ENCODE peak calls at places on chromosomes 3 and 15, in five cellular contexts. D is activated CD8-positive, alpha-beta T cell treated with anti-CD3 and anti-CD28 coated beads for 36 hours; S is mucosa of gallbladder; E is colonic mucosa; T is activated T-helper 1 cell treated with anti-CD3 and anti-CD28 coated beads, Interleukin-12 subunit alpha, Interleukin-12 subunit beta, Interleukin-2, Interleukin-4 antibody, amounts not matched to agents 30 ng/mL and 10 ng/mL and 1 ng/mL, durations not matched to agents 14 hours and 24 hours and 36 hours. W is an unnamed sample.

GRCh38 chr15:59174846-59175831 is 31.5 kb upstream of the LDHAL6B start:
- DNase-seq in D (peak; percentile 66), S (peak; percentile 56), E (peak; percentile 69), T (peak; percentile 12), W (peak; percentile 62)

GRCh38 chr3:34394978-34395748 is 596.7 kb downstream of the PDCD6IP start:
- DNase-seq in T (no peak), S (no peak), D (no peak), E (no peak), W (no peak)

GRCh38 chr3:195809291-195809785 is 2.4 kb downstream of the MUC4 start:
- DNase-seq in S (no peak), D (no peak), T (no peak), E (peak; percentile 76), W (no peak)

GRCh38 chr15:49082960-49083359 is 36.7 kb upstream of the SECISBP2L start:
- DNase-seq in E (no peak), T (no peak), D (no peak), S (no peak), W (peak; percentile 51)

GRCh38 chr15:70269991-70270751 is 172.5 kb upstream of the TLE3 start:
- DNase-seq in E (no peak), T (no peak), S (no peak), D (no peak), W (no peak)

GRCh38 chr3:36944641-36945270 is at the start of gene TRANK1:
- DNase-seq in T (peak; percentile 56), D (peak; percentile 94), S (peak; percentile 68), E (peak; percentile 70), W (peak; percentile 40)

GRCh38 chr15:67033521-67033920 is 31.9 kb upstream of the SMAD3 start:
- DNase-seq in D (no peak), S (no peak), T (no peak), E (no peak), W (no peak)

GRCh38 chr3:31829011-31829410 is 152.1 kb downstream of the OSBPL10 start:
- DNase-seq in D (no peak), T (no peak), E (no peak), S (no peak), W (no peak)

GRCh38 chr3:71035314-71035713 is 548.2 kb downstream of the FOXP1 start:
- DNase-seq in D (no peak), T (no peak), E (peak; percentile 84), S (no peak), W (peak; percentile 74)

GRCh38 chr3:180040966-180041365 is 4.2 kb upstream of the PEX5L start:
- DNase-seq in E (no peak), S (no peak), D (no peak), T (no peak), W (no peak)

GRCh38 chr3:136817448-136817847 is 1.5 kb upstream of the SLC35G2 start:
- DNase-seq in E (no peak), D (no peak), S (no peak), T (no peak), W (peak; percentile 29)

GRCh38 chr3:160784853-160785252 is 28.8 kb downstream of the PPM1L start:
- DNase-seq in E (peak; percentile 34), T (no peak), S (no peak), D (no peak), W (no peak)

GRCh38 chr3:142263126-142263525 is 37.7 kb upstream of the GK5 start:
- DNase-seq in S (no peak), T (no peak), E (no peak), D (no peak), W (peak; percentile 12)

GRCh38 chr3:13009132-13009945 is 63.9 kb downstream of the IQSEC1 start:
- DNase-seq in S (peak; percentile 71), E (peak; percentile 73), D (peak; percentile 83), T (peak; percentile 44), W (no peak)

GRCh38 chr3:190378240-190378891 is 9.6 kb upstream of the CLDN16 start:
- DNase-seq in D (no peak), T (no peak), S (no peak), E (no peak), W (no peak)

GRCh38 chr15:74838117-74838516 is 4.8 kb downstream of the ULK3 start:
- DNase-seq in T (no peak), D (no peak), S (no peak), E (no peak), W (no peak)

GRCh38 chr15:60385620-60386552 is 11.9 kb downstream of the ANXA2 start:
- DNase-seq in E (no peak), T (no peak), S (no peak), D (no peak), W (peak; percentile 26)

GRCh38 chr3:31936661-31937060 is 44.4 kb downstream of the OSBPL10 start:
- DNase-seq in D (no peak), E (no peak), T (no peak), S (no peak), W (no peak)

GRCh38 chr15:80996247-80996646 is 4.5 kb upstream of the TLNRD1 start:
- DNase-seq in T (no peak), E (no peak), S (no peak), D (peak; percentile 27), W (no peak)

GRCh38 chr3:58999779-59000170 is 50.0 kb downstream of the CFAP20DC start:
- DNase-seq in E (no peak), S (no peak), T (no peak), D (no peak), W (no peak)

GRCh38 chr15:81809543-81809942 is 236.3 kb downstream of the MEX3B start:
- DNase-seq in D (peak; percentile 31), E (no peak), T (no peak), S (no peak), W (peak; percentile 7)

GRCh38 chr3:194249323-194250103 is 101.6 kb downstream of the CPN2 start:
- DNase-seq in D (no peak), S (no peak), E (no peak), T (no peak), W (no peak)

GRCh38 chr15:38651328-38652038 is 86.9 kb upstream of the RASGRP1 start:
- DNase-seq in S (no peak), D (peak; percentile 75), E (no peak), T (peak; percentile 57), W (no peak)

GRCh38 chr15:51536965-51537574 is 85.5 kb downstream of the DMXL2 start:
- DNase-seq in E (no peak), S (no peak), T (no peak), D (peak; percentile 2), W (peak; percentile 12)

GRCh38 chr3:195856410-195857084 is 44.8 kb upstream of the MUC4 start:
- DNase-seq in E (no peak), T (no peak), S (no peak), D (no peak), W (no peak)